ENCODE peak calls at places on chromosomes 7 and 10, in eight cellular contexts. R, G, Z, M, C, Q, T and A are unnamed samples.

GRCh38 chr10:126160971-126161630 is 227.2 kb downstream of the ADAM12 start:
- DNase-seq in T (no peak), Q (no peak), R (no peak), Z (peak), C (peak), M (peak), G (no peak), A (no peak)

GRCh38 chr10:130242483-130242882 is 106.3 kb downstream of the GLRX3 start:
- DNase-seq in Q (no peak), T (no peak), G (no peak), M (no peak), Z (no peak), C (no peak), R (no peak), A (no peak)

GRCh38 chr10:72274213-72274729 is 547 bp downstream of the DDIT4 start:
- DNase-seq in M (peak), C (peak), G (no peak), Q (peak), R (no peak), Z (no peak), T (peak), A (peak)

GRCh38 chr7:139813141-139813540 is 15.9 kb upstream of the TBXAS1 start:
- DNase-seq in Q (no peak), M (no peak), R (no peak), Z (no peak), T (no peak), G (no peak), C (no peak), A (no peak)

GRCh38 chr7:5638994-5639393 is 142.5 kb downstream of the RNF216 start:
- DNase-seq in Q (no peak), R (no peak), Z (peak), G (no peak), C (peak), T (no peak), M (no peak), A (no peak)

GRCh38 chr7:81468516-81468915 is 301.3 kb downstream of the HGF start:
- DNase-seq in R (no peak), Z (no peak), M (no peak), Q (no peak), G (no peak), T (no peak), C (no peak), A (no peak)

GRCh38 chr10:102752934-102753664 is 9.4 kb downstream of the WBP1L start:
- DNase-seq in Z (peak), R (no peak), Q (peak), G (peak), M (peak), T (no peak), C (peak), A (no peak)

GRCh38 chr10:98344589-98345038 is 70.4 kb downstream of the PYROXD2 start:
- DNase-seq in Q (no peak), T (no peak), G (no peak), R (no peak), Z (peak), C (peak), M (peak), A (no peak)

GRCh38 chr10:520402-520787 is 169.1 kb downstream of the DIP2C start:
- DNase-seq in T (peak), C (peak), R (no peak), M (peak), Z (peak), G (peak), Q (no peak), A (peak)

GRCh38 chr7:22578048-22578770 is 78.2 kb upstream of the STEAP1B start:
- DNase-seq in R (no peak), M (peak), G (peak), C (peak), T (no peak), Q (no peak), Z (peak), A (no peak)

GRCh38 chr7:36278767-36279171 is 110.9 kb upstream of the ANLN start:
- DNase-seq in T (peak), Z (peak), Q (no peak), C (peak), G (no peak), M (no peak), R (no peak), A (no peak)

GRCh38 chr7:155824195-155824915 is 12.1 kb upstream of the SHH start:
- DNase-seq in G (no peak), M (peak), R (no peak), Q (no peak), T (no peak), C (peak), Z (peak), A (no peak)

GRCh38 chr10:101892782-101893391 is 49.3 kb upstream of the KCNIP2 start:
- DNase-seq in G (no peak), Z (no peak), T (no peak), M (peak), C (peak), Q (no peak), R (no peak), A (no peak)

GRCh38 chr10:115948415-115948814 is 324.6 kb downstream of the GFRA1 start:
- DNase-seq in M (peak), Q (no peak), G (no peak), T (no peak), R (no peak), C (peak), Z (peak), A (no peak)
- TF ChIP-seq CTCF in M (peak), Q (no peak), G (no peak), T (peak), R (peak), C (peak), Z (peak), A (peak)

GRCh38 chr10:115417585-115418265 is 324.6 kb downstream of the ATRNL1 start:
- DNase-seq in T (peak), Z (peak), M (peak), C (peak), R (peak), G (peak), Q (peak), A (peak)
- TF ChIP-seq CTCF in T (peak), Z (peak), M (peak), C (peak), R (peak), G (peak), Q (peak), A (peak)

GRCh38 chr7:15417341-15417988 is 144.3 kb downstream of the AGMO start:
- DNase-seq in T (no peak), G (no peak), Q (no peak), M (no peak), C (no peak), R (no peak), Z (no peak), A (no peak)
- TF ChIP-seq CTCF in T (no peak), G (no peak), Q (no peak), M (no peak), C (no peak), R (no peak), Z (no peak), A (no peak)

GRCh38 chr10:119250641-119251314 is 43.4 kb downstream of the GRK5 start:
- DNase-seq in R (no peak), G (peak), T (no peak), C (peak), M (peak), Z (peak), Q (no peak), A (no peak)

GRCh38 chr10:119253433-119254174 is 46.2 kb downstream of the GRK5 start:
- DNase-seq in G (peak), Z (peak), R (no peak), Q (no peak), C (peak), M (peak), T (peak), A (no peak)

GRCh38 chr10:119251315-119251708 is 43.9 kb downstream of the GRK5 start:
- DNase-seq in G (no peak), R (no peak), C (peak), M (no peak), T (no peak), Q (no peak), Z (peak), A (no peak)

GRCh38 chr10:119252470-119253151 is 45.2 kb downstream of the GRK5 start:
- DNase-seq in T (no peak), C (no peak), Z (no peak), G (no peak), Q (no peak), M (no peak), R (no peak), A (no peak)

GRCh38 chr10:119252051-119252465 is 44.7 kb downstream of the GRK5 start:
- DNase-seq in T (peak), Z (peak), C (peak), G (no peak), R (no peak), M (no peak), Q (no peak), A (no peak)
- TF ChIP-seq CTCF in T (peak), Z (peak), C (peak), G (no peak), R (peak), M (no peak), Q (no peak), A (no peak)